ENCODE peak calls at places on chromosomes 6 and 20, in five cellular contexts. Z is MM.1S, X is HCT116, K is hepatocyte, Q is GM23338. J is an unnamed sample.

GRCh38 chr6:110693994-110694393 is 121.3 kb downstream of the CDK19 start:
- DNase-seq in K (no peak), Z (no peak), X (no peak), Q (no peak), J (no peak)

GRCh38 chr6:154276810-154277577 is 79.6 kb downstream of the IPCEF1 start:
- DNase-seq in Q (peak; percentile 33), K (peak; percentile 56), Z (peak; percentile 34), X (peak; percentile 33), J (peak; percentile 26)

GRCh38 chr6:117508450-117508971 is 26.0 kb downstream of the DCBLD1 start:
- DNase-seq in K (no peak), Z (no peak), X (no peak), Q (no peak), J (no peak)

GRCh38 chr6:53616450-53617357 is 48.9 kb downstream of the KLHL31 start:
- DNase-seq in K (no peak), Z (no peak), Q (no peak), X (peak; percentile 39), J (no peak)

GRCh38 chr6:160077526-160077925 is 44.1 kb upstream of the SLC22A1 start:
- DNase-seq in Z (no peak), K (no peak), Q (no peak), X (no peak), J (no peak)

GRCh38 chr6:143514996-143515760 is 3.7 kb upstream of the FUCA2 start:
- DNase-seq in X (no peak), Q (no peak), Z (no peak), K (no peak), J (no peak)

GRCh38 chr6:42748241-42748898 is 2.5 kb upstream of the TBCC start:
- DNase-seq in Z (no peak), X (no peak), K (no peak), Q (no peak), J (no peak)

GRCh38 chr6:42154461-42155209 is 12.2 kb upstream of the C6orf132 start:
- DNase-seq in Z (no peak), X (no peak), Q (no peak), K (no peak), J (no peak)

GRCh38 chr6:122726649-122727048 is 52.9 kb upstream of the FABP7 start:
- DNase-seq in K (peak; percentile 29), X (no peak), Z (peak; percentile 28), Q (peak; percentile 73), J (no peak)

GRCh38 chr6:111837641-111838500 is 35.4 kb downstream of the FYN start:
- DNase-seq in Q (no peak), X (no peak), K (no peak), Z (no peak), J (no peak)

GRCh38 chr6:14001329-14002012 is 76.7 kb downstream of the RNF182 start:
- DNase-seq in X (peak; percentile 95), K (peak; percentile 65), Q (no peak), Z (no peak), J (no peak)

GRCh38 chr20:3172933-3173581 is at the start of gene LZTS3:
- DNase-seq in Q (peak; percentile 96), X (no peak), K (peak; percentile 93), Z (peak; percentile 31), J (no peak)

GRCh38 chr20:48667889-48668413 is 159.8 kb downstream of the PREX1 start:
- DNase-seq in Z (no peak), K (no peak), Q (no peak), X (no peak), J (no peak)

GRCh38 chr6:89368107-89368506 is 15.6 kb upstream of the UBE2J1 start:
- DNase-seq in K (peak; percentile 85), X (no peak), Z (peak; percentile 68), Q (peak; percentile 84), J (no peak)

GRCh38 chr6:146028250-146028789 is 542 bp upstream of the GRM1 start:
- DNase-seq in Z (peak; percentile 20), X (no peak), Q (peak; percentile 82), K (peak; percentile 83), J (no peak)
- TF ChIP-seq EZH2 in Z (no peak), X (no peak), Q (no peak), K (no peak), J (no peak)

GRCh38 chr20:50794846-50795634 is at the start of gene BCAS4:
- DNase-seq in Z (peak; percentile 85), Q (peak; percentile 89), K (peak; percentile 95), X (peak; percentile 42), J (no peak)
- TF ChIP-seq EZH2 in Z (no peak), Q (no peak), K (no peak), X (no peak), J (no peak)

GRCh38 chr6:32879691-32880090 is 25.7 kb downstream of the PSMB9 start:
- DNase-seq in Z (no peak), K (no peak), Q (peak; percentile 15), X (no peak), J (no peak)
- TF ChIP-seq EZH2 in Z (no peak), K (no peak), Q (no peak), X (no peak), J (no peak)

GRCh38 chr20:58237318-58238182 is 9.1 kb upstream of the ANKRD60 start:
- DNase-seq in K (no peak), Z (no peak), Q (no peak), X (no peak), J (no peak)

GRCh38 chr20:58239216-58239615 is 10.8 kb upstream of the ANKRD60 start:
- DNase-seq in K (no peak), X (no peak), Z (no peak), Q (no peak), J (no peak)

GRCh38 chr20:58235010-58235409 is 6.6 kb upstream of the ANKRD60 start:
- DNase-seq in Q (no peak), K (no peak), X (no peak), Z (no peak), J (no peak)

GRCh38 chr20:58238490-58238889 is 10.0 kb upstream of the ANKRD60 start:
- DNase-seq in K (no peak), Q (no peak), Z (no peak), X (no peak), J (no peak)

DNA sequence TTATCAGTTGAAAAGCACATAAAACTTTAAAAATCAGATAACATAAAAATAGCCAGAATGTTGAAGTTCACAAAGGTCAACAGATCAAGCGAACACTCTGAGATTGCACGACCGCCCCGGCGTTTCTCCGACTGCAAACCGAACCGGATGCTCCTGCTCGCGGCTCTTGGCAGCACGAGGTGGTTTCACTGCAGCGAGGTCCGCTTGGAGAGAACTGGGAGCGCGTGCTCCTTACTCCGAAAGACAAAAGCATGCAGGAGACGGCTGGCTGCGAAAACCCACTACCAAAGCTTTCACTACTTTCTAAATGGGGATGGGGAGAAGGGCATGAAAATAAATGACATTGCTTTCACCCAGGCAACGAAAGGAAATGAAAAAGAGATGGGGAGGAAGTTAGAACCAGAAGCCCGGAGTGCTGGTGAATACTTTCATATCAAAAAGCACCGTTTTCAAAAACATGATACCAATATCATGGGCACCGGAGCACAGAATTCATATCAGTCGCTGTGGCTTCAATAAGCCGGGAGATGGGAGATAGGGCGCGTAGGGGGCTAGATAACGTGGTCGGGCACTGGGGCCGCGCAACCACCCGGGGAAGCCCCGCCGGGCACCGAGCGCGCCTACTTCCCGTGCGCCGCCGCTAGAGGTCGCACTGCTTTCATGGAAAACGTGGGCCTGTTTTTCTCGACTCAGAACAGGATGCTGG is 8.3 kb upstream of the ANKRD60 start:
- DNase-seq in Q (peak; percentile 82), X (no peak), Z (peak; percentile 71), K (peak; percentile 79), J (no peak)
- TF ChIP-seq EZH2 in Q (no peak), X (no peak), Z (no peak), K (no peak), J (no peak)

DNA sequence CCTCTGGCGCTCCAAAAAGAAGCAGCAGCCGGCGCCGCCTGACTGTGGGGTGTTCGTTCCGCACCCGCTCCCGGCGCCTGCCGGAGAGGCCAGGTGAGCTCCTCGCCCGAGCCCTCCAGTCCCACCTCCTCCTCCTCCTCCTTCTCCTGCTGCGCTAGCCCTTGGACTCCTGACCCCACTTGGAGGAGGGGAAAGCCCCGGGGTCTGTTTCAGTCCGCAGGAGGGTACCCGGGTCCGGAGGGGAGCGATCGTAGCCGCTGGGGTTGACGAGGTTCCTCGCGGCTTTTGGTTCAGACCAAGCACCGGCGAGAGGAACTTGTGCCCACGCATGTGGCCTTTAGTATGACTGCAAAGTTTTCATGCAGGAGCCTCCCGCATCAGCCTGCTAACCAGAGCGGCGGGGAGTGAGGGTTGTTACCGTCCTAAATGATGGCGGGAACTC is 493 bp downstream of the CRYBG1 start:
- DNase-seq in Q (peak; percentile 55), K (peak; percentile 51), X (no peak), Z (no peak), J (no peak)
- TF ChIP-seq EZH2 in Q (peak; percentile 3), K (no peak), X (no peak), Z (no peak), J (no peak)